ENCODE peak calls at places on chromosomes 16 and 17, in seven cellular contexts. A, F, I, P, M, S and N are unnamed samples.

GRCh38 chr17:63364387-63364786 is 81.7 kb downstream of the CYB561 start:
- DNase-seq in A (no peak), F (no peak), I (no peak), P (no peak), M (no peak), S (no peak), N (no peak)

GRCh38 chr17:80468781-80469533 is 7.5 kb downstream of the NPTX1 start:
- DNase-seq in A (no peak), F (no peak), I (no peak), P (no peak), M (no peak), S (no peak), N (no peak)

GRCh38 chr17:65819810-65820209 is 258.4 kb upstream of the AXIN2 start:
- DNase-seq in A (no peak), F (no peak), I (no peak), P (no peak), M (no peak), S (no peak), N (no peak)

GRCh38 chr16:11208916-11209665 is 46.9 kb downstream of the SOCS1 start:
- DNase-seq in A (no peak), F (no peak), I (peak), P (no peak), M (no peak), S (no peak), N (no peak)

GRCh38 chr16:67413978-67414891 is 2.0 kb downstream of the ZDHHC1 start:
- DNase-seq in A (no peak), F (no peak), I (no peak), P (no peak), M (no peak), S (no peak), N (no peak)

GRCh38 chr17:40560592-40561293 is 4.5 kb downstream of the CCR7 start:
- DNase-seq in A (no peak), F (no peak), I (no peak), P (no peak), M (no peak), S (no peak), N (no peak)

GRCh38 chr17:65763786-65764185 is 202.3 kb upstream of the AXIN2 start:
- DNase-seq in A (no peak), F (no peak), I (no peak), P (no peak), M (no peak), S (no peak), N (no peak)

GRCh38 chr17:62717589-62718342 is 90.3 kb downstream of the MRC2 start:
- DNase-seq in A (no peak), F (no peak), I (no peak), P (no peak), M (no peak), S (no peak), N (no peak)

GRCh38 chr17:41907185-41907556 is 11.6 kb downstream of the ACLY start:
- DNase-seq in A (no peak), F (no peak), I (no peak), P (no peak), M (no peak), S (no peak), N (no peak)

GRCh38 chr16:67372664-67373063 is 20.6 kb downstream of the TPPP3 start:
- DNase-seq in A (no peak), F (no peak), I (no peak), P (no peak), M (peak), S (peak), N (peak)

GRCh38 chr16:48451323-48451722 is 66.1 kb upstream of the SIAH1 start:
- DNase-seq in A (no peak), F (no peak), I (no peak), P (no peak), M (no peak), S (no peak), N (no peak)

GRCh38 chr17:66508896-66509843 is 206.8 kb downstream of the PRKCA start:
- DNase-seq in A (peak), F (no peak), I (peak), P (no peak), M (no peak), S (peak), N (peak)

GRCh38 chr17:79495665-79496064 is 115.2 kb downstream of the RBFOX3 start:
- DNase-seq in A (no peak), F (no peak), I (no peak), P (no peak), M (peak), S (no peak), N (no peak)

GRCh38 chr17:82334622-82335394 is 1.2 kb upstream of the SECTM1 start:
- DNase-seq in A (no peak), F (no peak), I (no peak), P (no peak), M (no peak), S (no peak), N (no peak)

GRCh38 chr17:44910231-44911106 is 4.8 kb downstream of the GFAP start:
- DNase-seq in A (no peak), F (no peak), I (no peak), P (no peak), M (no peak), S (no peak), N (no peak)

GRCh38 chr16:59697746-59698145 is 963.6 kb upstream of the GOT2 start:
- DNase-seq in A (no peak), F (no peak), I (no peak), P (no peak), M (no peak), S (no peak), N (no peak)

GRCh38 chr17:81285179-81285878 is 9.8 kb downstream of the SLC38A10 start:
- DNase-seq in A (no peak), F (no peak), I (peak), P (peak), M (no peak), S (no peak), N (no peak)

GRCh38 chr16:74710401-74710800 is 9.7 kb upstream of the MLKL start:
- DNase-seq in A (no peak), F (no peak), I (no peak), P (no peak), M (no peak), S (no peak), N (no peak)

GRCh38 chr17:57672971-57673370 is 72.1 kb downstream of the CCDC182 start:
- DNase-seq in A (no peak), F (no peak), I (no peak), P (no peak), M (no peak), S (no peak), N (no peak)

GRCh38 chr16:66695474-66695934 is 1.0 kb downstream of the CMTM4 start:
- DNase-seq in A (no peak), F (no peak), I (no peak), P (no peak), M (no peak), S (no peak), N (no peak)

GRCh38 chr17:8003594-8004181 is 1.3 kb downstream of the GUCY2D start:
- DNase-seq in A (no peak), F (no peak), I (no peak), P (peak), M (no peak), S (no peak), N (no peak)

GRCh38 chr17:82315703-82316358 is 1.6 kb downstream of the CD7 start:
- DNase-seq in A (no peak), F (no peak), I (no peak), P (peak), M (no peak), S (no peak), N (no peak)

GRCh38 chr17:19361326-19361725 is 1.2 kb downstream of the B9D1 start:
- DNase-seq in A (no peak), F (no peak), I (no peak), P (no peak), M (no peak), S (no peak), N (no peak)

GRCh38 chr17:61403846-61404701 is 4.4 kb downstream of the TBX2 start:
- DNase-seq in A (no peak), F (no peak), I (peak), P (peak), M (no peak), S (no peak), N (no peak)

GRCh38 chr16:58306327-58306726 is 11.5 kb upstream of the PRSS54 start:
- DNase-seq in A (no peak), F (no peak), I (no peak), P (no peak), M (no peak), S (peak), N (peak)